ENCODE peak calls at places on chromosomes 2 and 18, in seven cellular contexts. One of them, this sample, is unnamed.

GRCh38 chr2:216516730-216517350 is 18.2 kb downstream of the RPL37A start:
- DNase-seq in HepG2: no peak
- DNase-seq in A549: peak
- DNase-seq in right cardiac atrium: no peak
- DNase-seq in right lobe of liver: no peak
- DNase-seq in Panc1: no peak
- DNase-seq in K562: peak
- DNase-seq in this sample: no peak

GRCh38 chr2:95526360-95527341 is 42.1 kb upstream of the TRIM43B start:
- DNase-seq in A549: peak
- DNase-seq in Panc1: no peak
- DNase-seq in right cardiac atrium: peak
- DNase-seq in K562: no peak
- DNase-seq in right lobe of liver: peak
- DNase-seq in HepG2: no peak
- DNase-seq in this sample: peak

GRCh38 chr2:118047273-118047898 is 33.5 kb upstream of the CCDC93 start:
- DNase-seq in K562: no peak
- DNase-seq in right cardiac atrium: no peak
- DNase-seq in A549: no peak
- DNase-seq in HepG2: no peak
- DNase-seq in right lobe of liver: no peak
- DNase-seq in Panc1: no peak
- DNase-seq in this sample: no peak

GRCh38 chr2:45331034-45331786 is 279.9 kb downstream of the SRBD1 start:
- DNase-seq in Panc1: no peak
- DNase-seq in HepG2: peak
- DNase-seq in K562: no peak
- DNase-seq in right cardiac atrium: no peak
- DNase-seq in A549: no peak
- DNase-seq in right lobe of liver: peak
- DNase-seq in this sample: no peak

GRCh38 chr18:741931-742512 is 29.6 kb upstream of the ENOSF1 start:
- DNase-seq in right lobe of liver: no peak
- DNase-seq in K562: peak
- DNase-seq in Panc1: peak
- DNase-seq in A549: peak
- DNase-seq in HepG2: peak
- DNase-seq in right cardiac atrium: no peak
- DNase-seq in this sample: no peak

GRCh38 chr18:35005963-35006577 is 35.1 kb upstream of the MAPRE2 start:
- DNase-seq in right lobe of liver: no peak
- DNase-seq in right cardiac atrium: no peak
- DNase-seq in K562: peak
- DNase-seq in Panc1: peak
- DNase-seq in A549: peak
- DNase-seq in HepG2: peak
- DNase-seq in this sample: no peak

GRCh38 chr2:119008108-119008507 is 66.1 kb downstream of the MARCO start:
- DNase-seq in Panc1: no peak
- DNase-seq in A549: peak
- DNase-seq in right cardiac atrium: no peak
- DNase-seq in K562: peak
- DNase-seq in HepG2: peak
- DNase-seq in right lobe of liver: no peak
- DNase-seq in this sample: no peak

GRCh38 chr18:79283341-79283879 is 112.3 kb upstream of the NFATC1 start:
- DNase-seq in right cardiac atrium: no peak
- DNase-seq in right lobe of liver: no peak
- DNase-seq in Panc1: no peak
- DNase-seq in K562: no peak
- DNase-seq in A549: no peak
- DNase-seq in HepG2: no peak
- DNase-seq in this sample: no peak

GRCh38 chr2:47907097-47907781 is 941 bp upstream of the FBXO11 start:
- DNase-seq in Panc1: no peak
- DNase-seq in HepG2: no peak
- DNase-seq in right lobe of liver: peak
- DNase-seq in A549: no peak
- DNase-seq in K562: peak
- DNase-seq in right cardiac atrium: no peak
- DNase-seq in this sample: peak

GRCh38 chr2:241224851-241225438 is 36.5 kb downstream of the ANO7 start:
- DNase-seq in A549: no peak
- DNase-seq in right cardiac atrium: peak
- DNase-seq in Panc1: no peak
- DNase-seq in K562: no peak
- DNase-seq in right lobe of liver: no peak
- DNase-seq in HepG2: no peak
- DNase-seq in this sample: no peak

GRCh38 chr2:27493948-27494283 is 1.1 kb downstream of the FNDC4 start:
- DNase-seq in right cardiac atrium: peak
- DNase-seq in HepG2: no peak
- DNase-seq in A549: no peak
- DNase-seq in K562: no peak
- DNase-seq in right lobe of liver: no peak
- DNase-seq in Panc1: no peak
- DNase-seq in this sample: no peak

GRCh38 chr2:240902615-240903041 is 3.5 kb upstream of the CROCC2 start:
- DNase-seq in right cardiac atrium: peak
- DNase-seq in K562: no peak
- DNase-seq in Panc1: no peak
- DNase-seq in right lobe of liver: peak
- DNase-seq in HepG2: no peak
- DNase-seq in A549: no peak
- DNase-seq in this sample: no peak

DNA sequence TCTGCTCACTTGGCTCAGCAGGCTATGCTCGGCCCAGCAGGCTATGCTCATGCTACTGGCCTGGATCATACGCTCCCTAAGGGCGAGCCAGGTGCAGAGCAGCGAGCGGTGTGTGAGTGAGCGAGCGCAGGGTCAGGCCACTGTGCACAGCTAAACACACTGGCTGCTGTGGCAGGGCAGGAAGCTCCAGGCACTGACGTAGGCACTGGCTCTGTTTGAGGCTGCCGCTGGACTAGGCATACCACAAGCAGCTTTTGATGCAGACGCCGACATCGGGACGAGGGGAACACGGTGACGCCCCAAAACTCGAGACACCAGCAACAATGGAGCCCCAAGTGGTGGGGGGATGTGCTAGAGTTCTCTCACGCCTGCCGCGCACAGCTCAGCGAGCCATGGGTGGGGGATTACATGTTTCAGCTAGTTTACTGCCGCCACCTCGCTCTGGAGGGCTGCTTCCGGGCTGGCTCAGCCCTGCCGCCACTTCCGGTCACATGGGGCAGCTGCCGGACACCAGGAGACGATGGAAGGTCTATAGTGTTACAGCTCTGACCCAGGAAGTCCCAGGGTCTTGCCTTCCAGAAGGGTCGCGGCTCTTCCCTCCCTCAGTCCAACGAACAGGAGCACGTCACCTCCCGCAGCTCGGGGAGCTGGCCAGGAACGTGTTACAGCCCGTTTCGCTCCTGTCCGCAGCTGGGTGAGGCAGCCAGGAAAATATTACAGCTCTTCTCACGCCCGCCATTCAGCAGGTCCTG is 1176.9 kb upstream of the LRRTM1 start:
- DNase-seq in A549: no peak
- DNase-seq in HepG2: no peak
- DNase-seq in right lobe of liver: peak
- DNase-seq in Panc1: no peak
- DNase-seq in K562: peak
- DNase-seq in right cardiac atrium: peak
- DNase-seq in this sample: no peak
- H3K27ac ChIP-seq in A549: no peak
- H3K27ac ChIP-seq in HepG2: no peak
- H3K27ac ChIP-seq in right lobe of liver: no peak
- H3K27ac ChIP-seq in Panc1: no peak
- H3K27ac ChIP-seq in K562: peak
- H3K27ac ChIP-seq in right cardiac atrium: no peak
- H3K27ac ChIP-seq in this sample: no peak

GRCh38 chr18:63292844-63293683 is 26.5 kb downstream of the BCL2 start:
- DNase-seq in right lobe of liver: no peak
- DNase-seq in K562: no peak
- DNase-seq in right cardiac atrium: peak
- DNase-seq in HepG2: no peak
- DNase-seq in Panc1: no peak
- DNase-seq in A549: no peak
- DNase-seq in this sample: no peak

GRCh38 chr18:63290456-63291200 is 28.9 kb downstream of the BCL2 start:
- DNase-seq in Panc1: no peak
- DNase-seq in right cardiac atrium: no peak
- DNase-seq in right lobe of liver: no peak
- DNase-seq in HepG2: no peak
- DNase-seq in K562: no peak
- DNase-seq in A549: no peak
- DNase-seq in this sample: no peak

GRCh38 chr18:63291278-63291677 is 28.3 kb downstream of the BCL2 start:
- DNase-seq in K562: no peak
- DNase-seq in HepG2: no peak
- DNase-seq in Panc1: no peak
- DNase-seq in right lobe of liver: no peak
- DNase-seq in right cardiac atrium: no peak
- DNase-seq in A549: no peak
- DNase-seq in this sample: no peak

GRCh38 chr18:63297678-63298392 is 21.7 kb downstream of the BCL2 start:
- DNase-seq in right lobe of liver: no peak
- DNase-seq in right cardiac atrium: no peak
- DNase-seq in A549: no peak
- DNase-seq in K562: no peak
- DNase-seq in HepG2: no peak
- DNase-seq in Panc1: no peak
- DNase-seq in this sample: no peak

GRCh38 chr18:63293930-63294329 is 25.6 kb downstream of the BCL2 start:
- DNase-seq in right lobe of liver: no peak
- DNase-seq in Panc1: no peak
- DNase-seq in K562: no peak
- DNase-seq in A549: no peak
- DNase-seq in right cardiac atrium: peak
- DNase-seq in HepG2: no peak
- DNase-seq in this sample: no peak
- H3K4me3 ChIP-seq in right lobe of liver: no peak
- H3K4me3 ChIP-seq in Panc1: no peak
- H3K4me3 ChIP-seq in K562: no peak
- H3K4me3 ChIP-seq in A549: no peak
- H3K4me3 ChIP-seq in right cardiac atrium: no peak
- H3K4me3 ChIP-seq in HepG2: no peak
- H3K4me3 ChIP-seq in this sample: no peak

GRCh38 chr18:73479472-73479871 is 611.7 kb upstream of the NETO1 start:
- DNase-seq in K562: no peak
- DNase-seq in A549: no peak
- DNase-seq in right cardiac atrium: no peak
- DNase-seq in HepG2: no peak
- DNase-seq in Panc1: no peak
- DNase-seq in right lobe of liver: no peak
- DNase-seq in this sample: no peak

GRCh38 chr18:73478191-73478590 is 610.4 kb upstream of the NETO1 start:
- DNase-seq in right cardiac atrium: no peak
- DNase-seq in K562: no peak
- DNase-seq in HepG2: no peak
- DNase-seq in Panc1: no peak
- DNase-seq in right lobe of liver: no peak
- DNase-seq in A549: no peak
- DNase-seq in this sample: no peak

DNA sequence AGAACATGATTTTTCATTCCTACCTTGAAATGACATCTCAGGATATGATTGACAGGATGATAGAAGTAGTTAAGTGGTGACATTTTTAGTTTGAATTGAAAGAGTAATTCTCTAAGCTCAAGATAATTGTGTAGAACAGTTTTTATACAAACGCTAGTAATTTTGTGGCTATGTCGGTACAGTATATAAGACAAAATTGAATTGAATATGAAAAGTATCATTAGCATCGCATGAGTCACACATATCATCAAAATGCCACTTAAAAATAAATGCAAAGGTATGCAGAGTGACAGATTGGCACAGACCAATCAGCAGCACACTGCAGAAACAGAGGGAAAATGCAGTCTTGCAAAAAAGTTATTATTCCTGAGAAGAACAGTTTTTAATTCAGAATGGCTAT is 608.2 kb upstream of the NETO1 start:
- DNase-seq in Panc1: no peak
- DNase-seq in right lobe of liver: no peak
- DNase-seq in HepG2: no peak
- DNase-seq in right cardiac atrium: no peak
- DNase-seq in K562: no peak
- DNase-seq in A549: no peak
- DNase-seq in this sample: no peak
- H3K27ac ChIP-seq in Panc1: no peak
- H3K27ac ChIP-seq in right lobe of liver: no peak
- H3K27ac ChIP-seq in HepG2: no peak
- H3K27ac ChIP-seq in right cardiac atrium: no peak
- H3K27ac ChIP-seq in K562: no peak
- H3K27ac ChIP-seq in A549: no peak
- H3K27ac ChIP-seq in this sample: no peak

GRCh38 chr2:85851253-85851955 is 37.4 kb downstream of the ST3GAL5 start:
- DNase-seq in HepG2: no peak
- DNase-seq in Panc1: no peak
- DNase-seq in A549: no peak
- DNase-seq in right lobe of liver: no peak
- DNase-seq in K562: no peak
- DNase-seq in right cardiac atrium: peak
- DNase-seq in this sample: peak

GRCh38 chr2:85853499-85854165 is 35.2 kb downstream of the ST3GAL5 start:
- DNase-seq in K562: no peak
- DNase-seq in Panc1: no peak
- DNase-seq in right cardiac atrium: no peak
- DNase-seq in A549: no peak
- DNase-seq in HepG2: no peak
- DNase-seq in right lobe of liver: no peak
- DNase-seq in this sample: no peak

GRCh38 chr2:85854166-85854509 is 34.7 kb downstream of the ST3GAL5 start:
- DNase-seq in Panc1: no peak
- DNase-seq in A549: no peak
- DNase-seq in right lobe of liver: no peak
- DNase-seq in K562: no peak
- DNase-seq in HepG2: no peak
- DNase-seq in right cardiac atrium: no peak
- DNase-seq in this sample: no peak

GRCh38 chr2:85852078-85852790 is 36.6 kb downstream of the ST3GAL5 start:
- DNase-seq in right lobe of liver: no peak
- DNase-seq in HepG2: no peak
- DNase-seq in K562: no peak
- DNase-seq in right cardiac atrium: no peak
- DNase-seq in A549: no peak
- DNase-seq in Panc1: no peak
- DNase-seq in this sample: peak

DNA sequence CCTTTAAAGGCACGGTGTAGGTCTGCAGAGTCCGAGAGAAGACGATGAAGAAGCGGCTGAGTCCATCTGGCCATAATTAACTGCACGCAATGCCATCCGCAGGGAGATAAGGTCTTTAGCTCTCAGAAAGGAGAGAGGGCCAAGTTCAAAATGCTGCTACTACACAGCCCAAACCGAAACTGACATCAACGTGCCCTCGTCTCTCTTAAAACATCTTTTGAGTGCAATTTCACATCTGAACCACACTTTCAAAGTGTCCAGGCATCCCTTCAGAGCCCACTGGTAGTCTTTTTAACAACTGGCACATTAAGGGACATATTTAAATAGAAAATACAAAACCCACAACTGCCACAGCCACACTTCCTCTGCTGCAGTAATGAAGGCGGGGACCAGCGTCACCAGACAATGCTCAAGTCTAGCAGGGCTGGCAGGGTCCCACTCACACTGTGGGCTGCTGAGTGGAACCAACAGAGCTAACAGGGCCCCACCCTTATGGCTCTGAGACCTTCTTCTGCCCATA is 35.8 kb downstream of the ST3GAL5 start:
- DNase-seq in Panc1: no peak
- DNase-seq in K562: no peak
- DNase-seq in right lobe of liver: peak
- DNase-seq in A549: no peak
- DNase-seq in HepG2: no peak
- DNase-seq in right cardiac atrium: peak
- DNase-seq in this sample: no peak
- H3K4me3 ChIP-seq in Panc1: peak
- H3K4me3 ChIP-seq in K562: no peak
- H3K4me3 ChIP-seq in right lobe of liver: no peak
- H3K4me3 ChIP-seq in A549: no peak
- H3K4me3 ChIP-seq in HepG2: no peak
- H3K4me3 ChIP-seq in right cardiac atrium: no peak
- H3K4me3 ChIP-seq in this sample: peak